ENCODE peak calls at places on chromosomes 12 and 14, in six cellular contexts. R is stomach, D is sigmoid colon, E is breast epithelium, J is endothelial cell of umbilical vein, Z is spleen. Q is an unnamed sample.

GRCh38 chr12:6563448-6564050 is 4.5 kb downstream of the NOP2 start:
- DNase-seq in R (peak; percentile 65), E (no peak), Z (peak; percentile 83), J (peak; percentile 44), D (no peak), Q (peak; percentile 72)

GRCh38 chr12:132214906-132215643 is 70.8 kb downstream of the NOC4L start:
- DNase-seq in J (no peak), D (no peak), R (no peak), Z (no peak), E (no peak), Q (no peak)

GRCh38 chr12:98425859-98426258 is 89.5 kb upstream of the TMPO start:
- DNase-seq in Z (no peak), J (no peak), R (no peak), D (no peak), E (no peak), Q (no peak)

GRCh38 chr14:105391541-105391940 is 6.8 kb upstream of the TEX22 start:
- DNase-seq in R (no peak), D (no peak), Z (no peak), E (no peak), J (no peak), Q (no peak)

GRCh38 chr12:132907216-132907615 is 19.8 kb upstream of the CHFR start:
- DNase-seq in Z (no peak), E (no peak), D (no peak), R (no peak), J (no peak), Q (no peak)

GRCh38 chr12:1122803-1123202 is 131.8 kb downstream of the ERC1 start:
- DNase-seq in Z (no peak), J (no peak), D (no peak), E (no peak), R (no peak), Q (no peak)

GRCh38 chr14:97634786-97635185 is 837.6 kb downstream of the VRK1 start:
- DNase-seq in D (no peak), R (no peak), E (no peak), Z (no peak), J (no peak), Q (no peak)

GRCh38 chr12:26286186-26286585 is 90.8 kb downstream of the SSPN start:
- DNase-seq in R (no peak), E (no peak), Z (no peak), J (no peak), D (no peak), Q (no peak)

GRCh38 chr14:100785626-100786025 is 40.3 kb upstream of the MEG3 start:
- DNase-seq in Z (peak; percentile 48), J (no peak), R (no peak), E (no peak), D (no peak), Q (no peak)

GRCh38 chr12:93943766-93944165 is 204.6 kb upstream of the PLXNC1 start:
- DNase-seq in E (no peak), R (no peak), J (no peak), D (no peak), Z (no peak), Q (no peak)

GRCh38 chr12:24500466-24501232 is 448.3 kb downstream of the BCAT1 start:
- DNase-seq in R (no peak), E (no peak), D (no peak), Z (no peak), J (no peak), Q (no peak)

GRCh38 chr12:49636979-49637378 is 13.6 kb downstream of the PRPF40B start:
- DNase-seq in Z (no peak), E (peak; percentile 41), D (peak; percentile 82), R (peak; percentile 52), J (peak; percentile 76), Q (peak; percentile 52)

GRCh38 chr14:53306926-53307325 is 153.8 kb upstream of the DDHD1 start:
- DNase-seq in E (no peak), D (no peak), J (no peak), Z (no peak), R (no peak), Q (no peak)

GRCh38 chr12:51341259-51342007 is 5.0 kb downstream of the CELA1 start:
- DNase-seq in J (peak; percentile 81), E (peak; percentile 58), R (peak; percentile 75), Z (no peak), D (peak; percentile 81), Q (peak; percentile 82)

GRCh38 chr12:51339750-51340149 is 6.7 kb downstream of the CELA1 start:
- DNase-seq in D (no peak), J (no peak), E (no peak), Z (peak; percentile 44), R (no peak), Q (no peak)

GRCh38 chr12:51333536-51333935 is 9.6 kb upstream of the BIN2 start:
- DNase-seq in J (no peak), R (no peak), E (no peak), D (no peak), Z (no peak), Q (no peak)

GRCh38 chr12:51334774-51335173 is 10.8 kb upstream of the BIN2 start:
- DNase-seq in E (no peak), Z (no peak), R (no peak), D (no peak), J (no peak), Q (peak; percentile 34)

DNA sequence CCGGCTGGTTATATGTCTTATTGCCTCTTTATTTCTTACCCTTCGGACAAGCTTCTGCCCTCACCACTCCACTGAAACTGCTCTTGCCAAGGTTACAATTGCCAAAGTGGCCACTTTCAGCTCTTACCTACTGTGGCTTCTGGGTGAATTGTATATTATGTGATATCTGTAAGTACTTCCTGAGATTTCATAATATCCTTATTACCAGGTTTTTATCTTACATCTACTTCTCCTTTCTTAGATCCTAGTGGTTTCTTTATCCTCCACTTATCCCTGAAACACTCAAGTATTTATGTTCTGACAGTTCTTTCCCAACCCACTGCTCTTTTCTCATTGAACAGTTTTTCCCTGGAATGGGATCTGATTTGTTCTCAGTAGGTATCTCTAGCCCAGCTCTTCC is 10.5 kb downstream of the CELA1 start:
- DNase-seq in J (no peak), E (no peak), R (no peak), D (no peak), Z (no peak), Q (no peak)
- H3K27ac ChIP-seq in J (no peak overlapping the region), E (no peak overlapping the region), R (no peak overlapping the region), D (no peak overlapping the region), Z (peak overlapping the region; percentile 55), Q (no peak overlapping the region)

GRCh38 chr14:45227566-45227965 is 25.4 kb downstream of the MIS18BP1 start:
- DNase-seq in D (no peak), E (no peak), R (no peak), J (no peak), Z (no peak), Q (no peak)
- TF ChIP-seq POLR2AphosphoS5 in D (no peak), E (no peak), R (no peak), J (no peak), Z (no peak), Q (no peak)

GRCh38 chr12:32897276-32897615 is 669 bp upstream of the PKP2 start:
- DNase-seq in J (no peak), E (no peak), D (no peak), R (no peak), Z (no peak), Q (no peak)

GRCh38 chr12:32895688-32896437 is 714 bp downstream of the PKP2 start:
- DNase-seq in J (no peak), Z (no peak), E (no peak), R (peak; percentile 47), D (no peak), Q (peak; percentile 79)

GRCh38 chr12:32894566-32894965 is 2.0 kb downstream of the PKP2 start:
- DNase-seq in J (no peak), R (no peak), Z (no peak), E (no peak), D (no peak), Q (no peak)

GRCh38 chr12:32897688-32898573 is 1.4 kb upstream of the PKP2 start:
- DNase-seq in D (no peak), J (no peak), E (no peak), R (no peak), Z (no peak), Q (no peak)

DNA sequence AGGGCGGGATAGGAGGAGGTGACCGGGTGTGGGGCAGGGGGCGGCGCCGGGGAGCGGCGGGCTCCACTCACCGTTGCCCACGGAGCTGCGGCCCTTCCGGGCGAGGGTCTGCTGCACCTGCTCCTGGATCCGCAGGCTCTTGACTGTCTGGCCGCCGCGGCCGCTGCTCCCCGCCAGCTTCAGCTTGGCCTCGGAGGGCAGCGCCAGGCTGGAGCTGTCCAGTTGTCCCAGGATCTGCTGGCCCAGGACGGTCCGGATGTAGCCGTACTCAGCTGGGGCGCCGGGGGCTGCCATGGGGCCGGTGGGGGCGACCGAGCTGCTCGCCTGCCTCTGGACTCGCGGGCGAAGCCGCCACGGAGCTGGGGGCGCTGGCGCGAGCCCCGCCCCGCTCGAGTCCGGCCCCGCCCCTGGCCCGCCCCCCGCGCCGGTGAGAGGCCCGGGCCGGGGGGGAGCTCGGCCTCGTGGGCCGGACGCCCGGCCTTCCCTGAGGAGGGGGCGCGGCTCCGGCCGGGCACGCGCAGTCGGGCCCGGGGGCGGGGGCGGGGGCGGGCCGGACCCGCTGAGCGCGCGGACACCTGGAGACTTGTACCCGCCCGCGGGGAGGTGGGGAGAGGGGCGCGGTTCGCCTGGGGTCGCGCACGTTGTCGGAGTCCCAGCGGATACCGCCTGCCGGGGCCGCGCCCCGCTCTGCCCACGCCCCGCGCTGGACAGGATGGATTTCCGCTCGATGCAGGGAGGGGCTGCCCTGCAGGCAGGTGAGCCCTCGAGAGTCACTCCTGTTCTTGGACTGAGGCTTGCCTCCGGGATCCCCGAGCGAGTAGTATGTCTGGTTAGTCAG is at the start of gene PKP2:
- DNase-seq in E (peak; percentile 82), D (no peak), R (peak; percentile 91), J (peak; percentile 36), Z (peak; percentile 85), Q (peak; percentile 92)
- H3K27ac ChIP-seq in E (peak within 1 kb of the TSS; percentile 86), D (no peak within 1 kb of the TSS), R (peak within 1 kb of the TSS; percentile 89), J (no peak within 1 kb of the TSS), Z (peak within 1 kb of the TSS; percentile 51), Q (peak within 1 kb of the TSS; percentile 92)

GRCh38 chr12:123991402-123991951 is 18.5 kb downstream of the ZNF664 start:
- DNase-seq in E (no peak), J (no peak), R (no peak), D (no peak), Z (no peak), Q (no peak)

GRCh38 chr12:123989753-123990152 is 16.7 kb downstream of the ZNF664 start:
- DNase-seq in Z (no peak), D (no peak), R (no peak), E (no peak), J (no peak), Q (no peak)

GRCh38 chr12:123990512-123990911 is 17.5 kb downstream of the ZNF664 start:
- DNase-seq in E (no peak), J (peak; percentile 12), D (no peak), Z (no peak), R (no peak), Q (no peak)

GRCh38 chr12:123995023-123995422 is 22.0 kb downstream of the ZNF664 start:
- DNase-seq in R (no peak), E (no peak), D (no peak), J (peak; percentile 24), Z (no peak), Q (no peak)

DNA sequence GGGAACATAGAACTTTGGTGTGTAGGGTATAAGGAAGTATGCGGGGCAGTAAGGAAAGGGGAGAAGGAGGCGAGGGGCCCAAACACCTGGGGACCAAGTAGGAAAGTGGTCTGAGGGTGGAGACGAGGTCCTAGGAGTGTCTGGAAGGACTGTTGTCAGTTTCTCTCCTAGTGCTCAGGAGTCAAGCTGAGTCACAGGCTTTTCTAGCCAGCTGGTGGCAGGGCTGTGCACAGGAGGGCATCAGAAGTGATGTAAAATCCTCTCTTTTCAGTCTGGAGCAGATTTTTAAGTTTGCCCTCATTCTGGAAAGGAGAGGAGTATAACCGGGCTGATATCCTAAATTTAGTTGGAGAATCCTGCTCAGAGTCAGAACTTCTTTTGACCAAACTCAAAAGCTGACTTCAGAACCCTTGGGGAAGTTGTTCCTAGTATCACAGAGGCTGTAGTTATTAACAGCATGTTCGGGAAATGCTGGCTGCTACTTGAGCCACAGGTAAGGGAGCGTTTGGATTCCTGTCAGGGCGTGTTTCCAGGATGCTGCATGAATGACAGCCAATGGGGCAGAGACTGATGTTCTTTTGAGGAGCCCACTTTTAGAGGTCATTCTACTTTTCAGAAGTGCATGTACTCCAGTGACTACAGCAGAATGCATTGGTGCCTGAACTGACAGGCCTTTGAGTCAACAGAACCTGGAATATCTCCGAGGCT is 19.3 kb downstream of the ZNF664 start:
- DNase-seq in R (no peak), E (no peak), D (no peak), Z (no peak), J (no peak), Q (no peak)
- TF ChIP-seq POLR2AphosphoS5 in R (no peak), E (no peak), D (no peak), Z (no peak), J (no peak), Q (no peak)

Q was measured in transverse colon.